ENCODE peak calls at places on chromosomes 4 and X, in six cellular contexts. H, K, Z, P, Q and M are unnamed samples.

GRCh38 chr4:2954358-2955185 is 8.6 kb downstream of the NOP14 start:
- DNase-seq in H (no peak), K (no peak), Z (no peak), P (no peak), Q (no peak), M (no peak)

GRCh38 chr4:52290468-52290867 is 239.4 kb downstream of the SPATA18 start:
- DNase-seq in H (no peak), K (no peak), Z (no peak), P (peak; percentile 24), Q (peak; percentile 12), M (no peak)

GRCh38 chrX:10017866-10018265 is 50.7 kb downstream of the CLDN34 start:
- DNase-seq in H (no peak), K (peak; percentile 76), Z (no peak), P (no peak), Q (peak; percentile 56), M (peak; percentile 53)

GRCh38 chr4:184756399-184756798 is 22.5 kb upstream of the CENPU start:
- DNase-seq in H (no peak), K (peak; percentile 8), Z (peak; percentile 34), P (peak; percentile 44), Q (peak; percentile 49), M (no peak)

GRCh38 chrX:9494806-9495205 is 29.9 kb downstream of the TBL1X start:
- DNase-seq in H (no peak), K (no peak), Z (peak; percentile 56), P (no peak), Q (peak; percentile 43), M (no peak)

GRCh38 chr4:67475155-67475554 is 70.1 kb downstream of the CENPC start:
- DNase-seq in H (no peak), K (no peak), Z (no peak), P (no peak), Q (no peak), M (no peak)

GRCh38 chr4:6732441-6733357 is 16.7 kb downstream of the BLOC1S4 start:
- DNase-seq in H (peak; percentile 86), K (peak; percentile 86), Z (peak; percentile 77), P (peak; percentile 80), Q (peak; percentile 84), M (peak; percentile 85)

GRCh38 chrX:132209527-132209926 is 9.7 kb downstream of the RAP2C start:
- DNase-seq in H (no peak), K (peak; percentile 5), Z (no peak), P (no peak), Q (no peak), M (no peak)

GRCh38 chr4:38675167-38676121 is 11.4 kb downstream of the KLF3 start:
- DNase-seq in H (peak; percentile 72), K (peak; percentile 68), Z (peak; percentile 74), P (peak; percentile 77), Q (peak; percentile 90), M (peak; percentile 92)

GRCh38 chr4:154507170-154507569 is 15.6 kb upstream of the DCHS2 start:
- DNase-seq in H (no peak), K (peak; percentile 92), Z (no peak), P (no peak), Q (peak; percentile 15), M (no peak)

GRCh38 chrX:54442790-54443189 is 2.6 kb downstream of the TSR2 start:
- DNase-seq in H (no peak), K (no peak), Z (no peak), P (no peak), Q (no peak), M (no peak)

GRCh38 chrX:54446084-54446483 is 5.9 kb downstream of the TSR2 start:
- DNase-seq in H (no peak), K (no peak), Z (no peak), P (no peak), Q (no peak), M (no peak)

GRCh38 chrX:54444752-54445151 is 4.5 kb downstream of the TSR2 start:
- DNase-seq in H (no peak), K (no peak), Z (no peak), P (no peak), Q (no peak), M (no peak)

GRCh38 chrX:54435121-54435520 is 5.1 kb upstream of the TSR2 start:
- DNase-seq in H (no peak), K (no peak), Z (no peak), P (no peak), Q (no peak), M (no peak)

DNA sequence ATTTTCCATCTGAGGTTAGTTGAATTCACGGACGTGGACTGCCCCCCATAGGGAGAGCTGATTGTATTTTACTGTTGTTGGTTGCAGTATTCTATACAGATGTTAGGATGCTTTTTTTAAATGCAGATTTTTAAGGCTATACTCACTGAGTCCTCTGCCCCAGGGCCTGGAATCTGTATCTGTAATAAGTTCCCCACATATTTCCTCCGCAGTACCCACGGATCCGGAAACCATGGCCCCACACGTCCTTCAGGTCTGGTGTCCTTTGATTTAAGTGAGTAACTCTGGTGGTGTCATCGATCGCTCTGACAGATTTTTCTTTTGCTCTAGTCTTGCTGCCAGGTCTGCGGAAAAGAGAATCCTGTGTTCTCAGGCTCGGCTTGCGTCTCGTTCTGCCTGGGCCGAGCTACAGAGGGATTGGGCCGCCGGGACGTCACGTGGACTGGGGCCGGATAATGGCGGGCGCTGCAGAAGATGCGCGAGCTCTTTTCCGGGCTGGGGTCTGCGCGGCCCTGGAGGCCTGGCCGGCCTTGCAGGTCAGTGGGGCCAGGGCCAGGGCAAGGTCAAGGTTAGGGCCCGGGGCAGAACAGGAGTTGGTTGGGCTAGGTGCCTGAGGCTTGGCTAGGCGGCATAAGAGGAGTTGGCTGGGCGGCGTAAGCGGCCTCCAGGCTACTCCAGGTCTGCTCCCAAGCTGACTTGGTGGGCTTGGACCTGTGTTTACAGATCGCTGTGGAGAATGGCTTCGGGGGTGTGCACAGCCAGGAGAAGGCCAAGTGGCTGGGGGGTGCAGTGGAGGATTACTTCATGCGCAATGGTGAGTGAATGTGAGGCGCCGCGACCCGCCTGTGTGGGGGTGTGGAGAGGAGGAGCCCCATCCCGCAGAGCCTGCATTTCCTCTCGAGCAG is at the start of gene TSR2:
- DNase-seq in H (peak; percentile 65), K (peak; percentile 77), Z (peak; percentile 78), P (peak; percentile 84), Q (peak; percentile 87), M (peak; percentile 89)
- TF ChIP-seq CTCF in H (peak; percentile 31), K (no peak), Z (no peak), P (no peak), Q (peak; percentile 54), M (peak; percentile 34)

GRCh38 chr4:140754918-140755810 is 1.0 kb downstream of the TBC1D9 start:
- DNase-seq in H (no peak), K (no peak), Z (no peak), P (no peak), Q (no peak), M (no peak)
- H3K27me3 ChIP-seq in H (no peaks in the 10 kb centered on the region), K (no peaks in the 10 kb centered on the region), Z (no peaks in the 10 kb centered on the region), P (no peaks in the 10 kb centered on the region), Q (no peaks in the 10 kb centered on the region), M (no peaks in the 10 kb centered on the region)

GRCh38 chr4:141220655-141221605 is at the start of gene ZNF330:
- DNase-seq in H (peak; percentile 81), K (peak; percentile 80), Z (peak; percentile 97), P (peak; percentile 96), Q (peak; percentile 96), M (peak; percentile 88)
- TF ChIP-seq CTCF in H (peak; percentile 33), K (no peak), Z (no peak), P (no peak), Q (peak; percentile 31), M (peak; percentile 32)

GRCh38 chr4:5708829-5709680 is 696 bp upstream of the EVC2 start:
- DNase-seq in H (no peak), K (no peak), Z (no peak), P (no peak), Q (peak; percentile 21), M (no peak)

GRCh38 chr4:5710065-5710961 is 688 bp upstream of the EVC start:
- DNase-seq in H (no peak), K (peak; percentile 17), Z (no peak), P (no peak), Q (peak; percentile 21), M (peak; percentile 14)

GRCh38 chr4:5707366-5708133 is 809 bp downstream of the EVC2 start:
- DNase-seq in H (no peak), K (no peak), Z (no peak), P (no peak), Q (no peak), M (no peak)

GRCh38 chr4:5706486-5707290 is 1.7 kb downstream of the EVC2 start:
- DNase-seq in H (no peak), K (no peak), Z (no peak), P (no peak), Q (no peak), M (no peak)

DNA sequence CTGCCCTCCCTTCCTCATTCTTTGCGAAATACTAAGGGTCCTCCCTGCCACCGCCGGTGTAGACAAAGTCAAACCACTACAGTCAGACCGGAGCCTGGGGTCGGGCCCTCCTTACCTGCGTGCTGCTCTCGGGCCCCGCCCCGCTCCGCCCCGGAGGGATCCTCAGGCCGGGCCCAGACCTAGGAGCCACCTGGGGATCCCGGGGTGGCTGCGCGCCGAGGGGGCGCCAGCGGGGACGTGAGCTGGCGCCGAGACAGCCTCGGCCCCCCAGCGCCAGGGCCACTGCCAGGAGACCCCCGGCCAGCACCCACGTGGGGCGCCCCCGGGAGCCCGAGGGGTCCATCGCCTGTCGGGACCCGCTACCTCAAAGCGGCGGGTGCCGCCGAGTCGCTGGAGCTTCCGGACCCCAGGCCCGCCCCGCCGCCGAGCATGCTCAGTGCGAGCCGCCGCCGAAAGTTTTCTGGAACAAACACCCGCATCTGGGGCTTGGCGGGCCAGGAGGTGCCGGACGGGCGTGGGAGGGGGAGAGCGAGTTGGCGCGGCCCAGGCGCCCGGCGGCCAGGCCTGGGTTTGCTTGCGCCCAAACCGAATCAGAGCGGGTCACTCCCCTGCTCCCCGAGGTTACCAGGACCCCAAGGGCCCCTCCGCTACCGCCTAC is at the start of gene EVC2:
- DNase-seq in H (no peak), K (peak; percentile 50), Z (peak; percentile 83), P (peak; percentile 79), Q (peak; percentile 70), M (peak; percentile 31)
- H3K27me3 ChIP-seq in H (no peaks in the 10 kb centered on the region), K (no peaks in the 10 kb centered on the region), Z (no peaks in the 10 kb centered on the region), P (peaks cover 28% of the 10 kb centered on the region), Q (no peaks in the 10 kb centered on the region), M (no peaks in the 10 kb centered on the region)

GRCh38 chrX:7996851-7997250 is 69.6 kb upstream of the PNPLA4 start:
- DNase-seq in H (no peak), K (no peak), Z (no peak), P (no peak), Q (no peak), M (no peak)

GRCh38 chrX:7993873-7994272 is 66.7 kb upstream of the PNPLA4 start:
- DNase-seq in H (no peak), K (no peak), Z (no peak), P (no peak), Q (no peak), M (no peak)

GRCh38 chrX:7996414-7996813 is 69.2 kb upstream of the PNPLA4 start:
- DNase-seq in H (no peak), K (peak; percentile 19), Z (no peak), P (no peak), Q (peak; percentile 36), M (peak; percentile 32)
- TF ChIP-seq CTCF in H (peak; percentile 50), K (peak; percentile 60), Z (peak; percentile 44), P (peak; percentile 44), Q (peak; percentile 64), M (peak; percentile 55)

GRCh38 chrX:130539721-130540321 is 138.0 kb downstream of the RBMX2 start:
- DNase-seq in H (no peak), K (peak; percentile 23), Z (peak; percentile 20), P (peak; percentile 50), Q (peak; percentile 54), M (peak; percentile 35)
- H3K27me3 ChIP-seq in H (no peaks in the 10 kb centered on the region), K (peaks cover 3% of the 10 kb centered on the region), Z (no peaks in the 10 kb centered on the region), P (no peaks in the 10 kb centered on the region), Q (no peaks in the 10 kb centered on the region), M (no peaks in the 10 kb centered on the region)

GRCh38 chrX:81414630-81415029 is 212.7 kb downstream of the SH3BGRL start:
- DNase-seq in H (no peak), K (no peak), Z (no peak), P (no peak), Q (no peak), M (no peak)
- TF ChIP-seq CTCF in H (peak; percentile 34), K (peak; percentile 2), Z (no peak), P (no peak), Q (peak; percentile 29), M (no peak)